ENCODE peak calls at places on chromosomes 12 and 14, in nine cellular contexts. U is choroid plexus epithelial cell, J is heart left ventricle, P is GM12865, I is A549, Z is GM12878, F is IMR-90, Q is A673, V is bronchial epithelial cell. M is an unnamed sample.

GRCh38 chr12:45990468-45991288 is at the start of gene SCAF11:
- DNase-seq in U (peak), J (peak), P (peak), I (peak), Z (peak), F (peak), Q (peak), V (peak), M (peak)

GRCh38 chr12:54197037-54197909 is 8.5 kb upstream of the SMUG1 start:
- DNase-seq in U (no peak), J (no peak), P (peak), I (no peak), Z (no peak), F (peak), Q (peak), V (no peak), M (no peak)

GRCh38 chr12:53485955-53486729 is 13.1 kb downstream of the MAP3K12 start:
- DNase-seq in U (no peak), J (no peak), P (no peak), I (no peak), Z (no peak), F (no peak), Q (no peak), V (no peak), M (no peak)

GRCh38 chr14:31405599-31406251 is 14.6 kb downstream of the HEATR5A start:
- DNase-seq in U (no peak), J (no peak), P (no peak), I (no peak), Z (no peak), F (no peak), Q (no peak), V (no peak), M (no peak)

GRCh38 chr14:71371711-71372396 is 464.6 kb downstream of the PCNX1 start:
- DNase-seq in U (peak), J (no peak), P (peak), I (peak), Z (no peak), F (peak), Q (peak), V (peak), M (no peak)

GRCh38 chr12:97556201-97556824 is 93.7 kb downstream of the RMST start:
- DNase-seq in U (peak), J (peak), P (no peak), I (no peak), Z (no peak), F (no peak), Q (no peak), V (peak), M (peak)

GRCh38 chr12:120866143-120866542 is 38.0 kb downstream of the SPPL3 start:
- DNase-seq in U (peak), J (no peak), P (no peak), I (no peak), Z (no peak), F (peak), Q (no peak), V (no peak), M (no peak)

GRCh38 chr14:21498540-21499526 is 12.3 kb downstream of the METTL3 start:
- DNase-seq in U (peak), J (no peak), P (peak), I (peak), Z (no peak), F (peak), Q (peak), V (peak), M (peak)

GRCh38 chr14:60654303-60654925 is 5.1 kb upstream of the SIX1 start:
- DNase-seq in U (no peak), J (no peak), P (no peak), I (no peak), Z (no peak), F (peak), Q (no peak), V (no peak), M (no peak)

DNA sequence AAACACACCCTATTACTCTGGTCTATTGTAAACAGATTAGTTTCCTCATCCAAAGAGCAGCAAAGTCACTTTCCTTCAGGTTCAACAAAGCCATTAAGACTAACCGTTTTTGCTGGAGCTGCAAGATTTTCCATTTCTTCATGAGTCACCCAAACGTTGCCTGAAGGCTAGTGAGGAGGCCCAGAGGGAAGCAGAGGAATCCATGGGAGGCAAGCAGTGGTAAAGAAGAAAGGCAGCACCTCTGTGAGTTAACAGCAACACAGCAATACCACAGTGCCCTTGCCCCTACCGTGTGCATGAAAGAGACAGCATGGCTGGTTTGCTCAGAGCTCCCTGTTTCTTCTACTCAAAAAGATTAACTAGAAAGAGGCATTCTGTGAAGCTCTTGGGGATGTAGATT is 206.3 kb downstream of the ACSS3 start:
- DNase-seq in U (peak), J (no peak), P (no peak), I (no peak), Z (no peak), F (peak), Q (peak), V (peak), M (no peak)
- H3K4me3 ChIP-seq in U (no peak), J (no peak), P (no peak), I (no peak), Z (no peak), F (no peak), Q (no peak), V (no peak), M (no peak)

GRCh38 chr12:32302218-32302826 is 97.0 kb upstream of the FGD4 start:
- DNase-seq in U (peak), J (no peak), P (peak), I (no peak), Z (peak), F (no peak), Q (peak), V (peak), M (no peak)
- TF ChIP-seq CTCF in U (peak), J (peak), P (peak), I (no peak), Z (peak), F (peak), Q (peak), V (peak), M (peak)

GRCh38 chr14:89444044-89444443 is 27.0 kb upstream of the FOXN3 start:
- DNase-seq in U (peak), J (no peak), P (peak), I (no peak), Z (no peak), F (no peak), Q (no peak), V (no peak), M (no peak)

GRCh38 chr14:89442280-89442679 is 25.2 kb upstream of the FOXN3 start:
- DNase-seq in U (no peak), J (no peak), P (no peak), I (no peak), Z (no peak), F (no peak), Q (no peak), V (no peak), M (no peak)

GRCh38 chr14:89444536-89445125 is 27.6 kb upstream of the FOXN3 start:
- DNase-seq in U (peak), J (no peak), P (no peak), I (no peak), Z (no peak), F (peak), Q (no peak), V (no peak), M (no peak)

GRCh38 chr14:89443002-89443660 is 26.1 kb upstream of the FOXN3 start:
- DNase-seq in U (peak), J (no peak), P (no peak), I (no peak), Z (no peak), F (peak), Q (no peak), V (peak), M (no peak)

GRCh38 chr14:89440997-89441909 is 24.2 kb upstream of the FOXN3 start:
- DNase-seq in U (no peak), J (no peak), P (no peak), I (no peak), Z (no peak), F (no peak), Q (no peak), V (no peak), M (no peak)
- H3K4me3 ChIP-seq in U (no peak), J (no peak), P (no peak), I (no peak), Z (no peak), F (no peak), Q (no peak), V (no peak), M (no peak)

GRCh38 chr12:112107728-112108447 is 695 bp downstream of the NAA25 start:
- DNase-seq in U (no peak), J (peak), P (peak), I (peak), Z (no peak), F (no peak), Q (peak), V (no peak), M (no peak)
- TF ChIP-seq CTCF in U (no peak), J (no peak), P (no peak), I (no peak), Z (no peak), F (no peak), Q (no peak), V (no peak), M (no peak)

GRCh38 chr14:65206448-65207096 is 104.3 kb upstream of the MAX start:
- DNase-seq in U (peak), J (no peak), P (peak), I (no peak), Z (peak), F (peak), Q (no peak), V (peak), M (no peak)
- H3K4me3 ChIP-seq in U (no peak), J (no peak), P (peak), I (no peak), Z (peak), F (no peak), Q (no peak), V (no peak), M (no peak)

GRCh38 chr14:47678993-47679392 is 3.6 kb upstream of the MDGA2 start:
- DNase-seq in U (no peak), J (no peak), P (no peak), I (no peak), Z (no peak), F (no peak), Q (no peak), V (no peak), M (no peak)
- TF ChIP-seq CTCF in U (no peak), J (no peak), P (no peak), I (no peak), Z (no peak), F (no peak), Q (no peak), V (no peak), M (peak)

DNA sequence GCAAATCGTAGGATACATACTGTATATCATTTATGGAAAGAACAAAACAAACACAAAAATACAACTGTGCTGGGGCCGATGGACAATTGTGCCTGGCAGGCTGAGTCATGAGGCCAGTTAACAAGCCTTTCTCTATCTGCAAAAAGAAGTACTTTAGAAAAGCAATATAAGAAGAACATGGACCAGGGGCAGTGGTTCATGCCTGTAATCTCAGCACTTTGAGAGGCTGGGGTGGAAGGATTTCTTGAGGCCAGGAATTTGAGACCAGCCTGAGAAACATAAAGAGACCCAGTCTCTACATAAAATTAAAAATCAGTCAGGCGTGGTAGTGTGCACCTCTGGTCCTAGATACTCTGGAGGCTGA is 13.8 kb upstream of the CD27 start:
- DNase-seq in U (peak), J (no peak), P (no peak), I (no peak), Z (no peak), F (peak), Q (no peak), V (peak), M (peak)
- H3K4me3 ChIP-seq in U (no peak), J (peak), P (peak), I (no peak), Z (no peak), F (no peak), Q (peak), V (no peak), M (peak)

GRCh38 chr12:87953257-87953860 is 75.8 kb downstream of the C12orf50 start:
- DNase-seq in U (peak), J (no peak), P (peak), I (peak), Z (no peak), F (peak), Q (peak), V (peak), M (peak)
- TF ChIP-seq CTCF in U (peak), J (no peak), P (peak), I (peak), Z (peak), F (peak), Q (peak), V (peak), M (peak)

GRCh38 chr14:69711471-69712216 is 55.3 kb upstream of the SRSF5 start:
- DNase-seq in U (no peak), J (peak), P (no peak), I (no peak), Z (no peak), F (no peak), Q (no peak), V (no peak), M (no peak)

GRCh38 chr14:69713976-69714716 is 52.8 kb upstream of the SRSF5 start:
- DNase-seq in U (no peak), J (no peak), P (no peak), I (no peak), Z (no peak), F (no peak), Q (no peak), V (no peak), M (peak)

GRCh38 chr14:69712217-69712565 is 54.8 kb upstream of the SRSF5 start:
- DNase-seq in U (no peak), J (no peak), P (no peak), I (no peak), Z (no peak), F (no peak), Q (no peak), V (no peak), M (no peak)

GRCh38 chr14:69713127-69713800 is 53.7 kb upstream of the SRSF5 start:
- DNase-seq in U (no peak), J (no peak), P (no peak), I (no peak), Z (no peak), F (no peak), Q (peak), V (peak), M (peak)

DNA sequence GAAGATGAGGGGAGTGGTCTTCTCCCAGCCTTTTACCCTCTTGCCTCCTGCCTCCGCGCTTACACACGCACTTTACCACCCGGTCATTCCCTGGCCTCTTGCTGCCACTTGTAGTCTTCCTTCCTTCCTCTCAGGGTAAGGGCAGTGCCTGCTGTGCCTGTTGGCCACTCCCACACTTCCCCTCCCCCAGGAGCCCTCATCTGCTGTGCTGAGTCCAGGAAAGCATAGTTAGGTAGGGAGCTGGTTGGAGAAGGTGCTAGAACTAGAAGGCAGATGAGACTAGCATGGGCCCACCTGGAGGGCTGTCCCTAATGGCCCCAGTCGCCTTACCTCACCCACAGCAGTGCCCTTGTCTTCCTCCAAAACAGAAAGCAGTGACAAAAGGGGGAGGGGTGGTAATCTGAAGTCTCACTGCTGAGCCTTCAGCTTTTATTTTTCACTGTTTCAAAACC is 54.3 kb upstream of the SRSF5 start:
- DNase-seq in U (no peak), J (peak), P (no peak), I (no peak), Z (no peak), F (no peak), Q (no peak), V (peak), M (peak)
- H3K4me3 ChIP-seq in U (no peak), J (no peak), P (no peak), I (no peak), Z (no peak), F (no peak), Q (no peak), V (no peak), M (no peak)

M was measured in LNCaP clone FGC.